ENCODE peak calls at places on chromosome 13, in seven cellular contexts. One of them, this sample, is unnamed.

GRCh38 chr13:38693641-38694040 is 6.8 kb downstream of the FREM2 start:
- DNase-seq in left ventricle myocardium inferior: no peak
- DNase-seq in activated T-cell treated with anti-CD3 and anti-CD28 coated beads for 48 hours: no peak
- DNase-seq in breast epithelium: no peak
- DNase-seq in T-helper 2 cell: no peak
- DNase-seq in ELR: no peak
- DNase-seq in NCI-H1417: no peak
- DNase-seq in this sample: no peak

GRCh38 chr13:31982540-31982939 is 49.0 kb upstream of the FRY start:
- DNase-seq in left ventricle myocardium inferior: peak; percentile 68
- DNase-seq in activated T-cell treated with anti-CD3 and anti-CD28 coated beads for 48 hours: no peak
- DNase-seq in breast epithelium: peak; percentile 85
- DNase-seq in T-helper 2 cell: no peak
- DNase-seq in ELR: peak; percentile 81
- DNase-seq in NCI-H1417: peak; percentile 30
- DNase-seq in this sample: peak; percentile 94

GRCh38 chr13:113421673-113422270 is 31.5 kb downstream of the ADPRHL1 start:
- DNase-seq in left ventricle myocardium inferior: no peak
- DNase-seq in activated T-cell treated with anti-CD3 and anti-CD28 coated beads for 48 hours: no peak
- DNase-seq in breast epithelium: no peak
- DNase-seq in T-helper 2 cell: no peak
- DNase-seq in ELR: no peak
- DNase-seq in NCI-H1417: no peak
- DNase-seq in this sample: no peak

GRCh38 chr13:38202730-38203129 is 146.9 kb upstream of the UFM1 start:
- DNase-seq in left ventricle myocardium inferior: no peak
- DNase-seq in activated T-cell treated with anti-CD3 and anti-CD28 coated beads for 48 hours: no peak
- DNase-seq in breast epithelium: no peak
- DNase-seq in T-helper 2 cell: no peak
- DNase-seq in ELR: peak; percentile 37
- DNase-seq in NCI-H1417: no peak
- DNase-seq in this sample: peak; percentile 76

GRCh38 chr13:98650376-98651107 is 73.6 kb upstream of the STK24 start:
- DNase-seq in left ventricle myocardium inferior: no peak
- DNase-seq in activated T-cell treated with anti-CD3 and anti-CD28 coated beads for 48 hours: no peak
- DNase-seq in breast epithelium: no peak
- DNase-seq in T-helper 2 cell: no peak
- DNase-seq in ELR: no peak
- DNase-seq in NCI-H1417: no peak
- DNase-seq in this sample: no peak

GRCh38 chr13:30679483-30680330 is 55.6 kb upstream of the ALOX5AP start:
- DNase-seq in left ventricle myocardium inferior: no peak
- DNase-seq in activated T-cell treated with anti-CD3 and anti-CD28 coated beads for 48 hours: no peak
- DNase-seq in breast epithelium: no peak
- DNase-seq in T-helper 2 cell: no peak
- DNase-seq in ELR: peak; percentile 56
- DNase-seq in NCI-H1417: peak; percentile 15
- DNase-seq in this sample: peak; percentile 25

GRCh38 chr13:113210834-113211233 is 1.4 kb downstream of the CUL4A start:
- DNase-seq in left ventricle myocardium inferior: no peak
- DNase-seq in activated T-cell treated with anti-CD3 and anti-CD28 coated beads for 48 hours: no peak
- DNase-seq in breast epithelium: no peak
- DNase-seq in T-helper 2 cell: no peak
- DNase-seq in ELR: no peak
- DNase-seq in NCI-H1417: no peak
- DNase-seq in this sample: no peak

GRCh38 chr13:99015606-99016520 is 38.0 kb upstream of the DOCK9 start:
- DNase-seq in left ventricle myocardium inferior: no peak
- DNase-seq in activated T-cell treated with anti-CD3 and anti-CD28 coated beads for 48 hours: no peak
- DNase-seq in breast epithelium: no peak
- DNase-seq in T-helper 2 cell: no peak
- DNase-seq in ELR: no peak
- DNase-seq in NCI-H1417: peak; percentile 26
- DNase-seq in this sample: no peak

GRCh38 chr13:38223093-38223492 is 126.6 kb upstream of the UFM1 start:
- DNase-seq in left ventricle myocardium inferior: no peak
- DNase-seq in activated T-cell treated with anti-CD3 and anti-CD28 coated beads for 48 hours: no peak
- DNase-seq in breast epithelium: no peak
- DNase-seq in T-helper 2 cell: no peak
- DNase-seq in ELR: peak; percentile 27
- DNase-seq in NCI-H1417: peak; percentile 52
- DNase-seq in this sample: peak; percentile 47

GRCh38 chr13:110402301-110403069 is 95.4 kb downstream of the COL4A2 start:
- DNase-seq in left ventricle myocardium inferior: no peak
- DNase-seq in activated T-cell treated with anti-CD3 and anti-CD28 coated beads for 48 hours: no peak
- DNase-seq in breast epithelium: no peak
- DNase-seq in T-helper 2 cell: no peak
- DNase-seq in ELR: no peak
- DNase-seq in NCI-H1417: no peak
- DNase-seq in this sample: no peak

GRCh38 chr13:79724348-79725103 is 243.6 kb downstream of the NDFIP2 start:
- DNase-seq in left ventricle myocardium inferior: no peak
- DNase-seq in activated T-cell treated with anti-CD3 and anti-CD28 coated beads for 48 hours: no peak
- DNase-seq in breast epithelium: no peak
- DNase-seq in T-helper 2 cell: no peak
- DNase-seq in ELR: no peak
- DNase-seq in NCI-H1417: peak; percentile 53
- DNase-seq in this sample: no peak

GRCh38 chr13:113882266-113882627 is 18.4 kb upstream of the GAS6 start:
- DNase-seq in left ventricle myocardium inferior: peak; percentile 80
- DNase-seq in activated T-cell treated with anti-CD3 and anti-CD28 coated beads for 48 hours: no peak
- DNase-seq in breast epithelium: no peak
- DNase-seq in T-helper 2 cell: no peak
- DNase-seq in ELR: no peak
- DNase-seq in NCI-H1417: no peak
- DNase-seq in this sample: no peak

GRCh38 chr13:44810067-44810840 is 179.0 kb downstream of the NUFIP1 start:
- DNase-seq in left ventricle myocardium inferior: no peak
- DNase-seq in activated T-cell treated with anti-CD3 and anti-CD28 coated beads for 48 hours: no peak
- DNase-seq in breast epithelium: no peak
- DNase-seq in T-helper 2 cell: no peak
- DNase-seq in ELR: no peak
- DNase-seq in NCI-H1417: peak; percentile 75
- DNase-seq in this sample: no peak

GRCh38 chr13:79090552-79091159 is 315.4 kb downstream of the RBM26 start:
- DNase-seq in left ventricle myocardium inferior: no peak
- DNase-seq in activated T-cell treated with anti-CD3 and anti-CD28 coated beads for 48 hours: no peak
- DNase-seq in breast epithelium: no peak
- DNase-seq in T-helper 2 cell: no peak
- DNase-seq in ELR: no peak
- DNase-seq in NCI-H1417: no peak
- DNase-seq in this sample: no peak